ENCODE peak calls at places on chromosomes 1 and 21, in five cellular contexts. L is AG04450; A is CD4-positive, alpha-beta T cell; N is mucosa of descending colon; P is right atrium auricular region. Y is an unnamed sample.
A peak's percentile ranks its signal among the peaks of the same experiment; 100 is the strongest.

GRCh38 chr21:44316277-44316900 is 16.5 kb downstream of the PFKL start:
- DNase-seq in L (no peak), A (no peak), P (no peak), N (no peak), Y (no peak)

GRCh38 chr1:64212023-64212422 is 8.6 kb downstream of the UBE2U start:
- DNase-seq in N (no peak), L (peak; percentile 21), P (no peak), A (no peak), Y (no peak)

GRCh38 chr1:62395291-62395690 is 41.6 kb upstream of the USP1 start:
- DNase-seq in N (no peak), P (no peak), L (no peak), A (no peak), Y (no peak)

GRCh38 chr1:234730542-234731370 is 120.8 kb upstream of the IRF2BP2 start:
- DNase-seq in L (no peak), N (no peak), A (no peak), P (no peak), Y (peak; percentile 69)

GRCh38 chr1:37793773-37794371 is at the start of gene MANEAL:
- DNase-seq in N (peak; percentile 57), P (no peak), L (no peak), A (no peak), Y (peak; percentile 85)

GRCh38 chr1:220255204-220255603 is 17.0 kb downstream of the RAB3GAP2 start:
- DNase-seq in A (no peak), L (no peak), P (no peak), N (no peak), Y (no peak)

GRCh38 chr1:41226816-41227215 is 15.3 kb downstream of the SCMH1 start:
- DNase-seq in L (no peak), A (no peak), P (no peak), N (no peak), Y (no peak)

GRCh38 chr1:41109316-41110263 is 88.1 kb upstream of the SLFNL1 start:
- DNase-seq in N (peak; percentile 26), L (peak; percentile 73), A (no peak), P (peak; percentile 77), Y (no peak)

GRCh38 chr1:22749919-22750670 is 39.5 kb downstream of the EPHB2 start:
- DNase-seq in A (no peak), P (peak; percentile 76), L (peak; percentile 88), N (peak; percentile 37), Y (no peak)

GRCh38 chr1:6899141-6899540 is 113.9 kb downstream of the CAMTA1 start:
- DNase-seq in P (no peak), A (no peak), L (no peak), N (no peak), Y (no peak)

GRCh38 chr1:91148641-91149069 is 126.8 kb upstream of the ZNF644 start:
- DNase-seq in P (no peak), L (no peak), N (peak; percentile 48), A (no peak), Y (no peak)

GRCh38 chr1:240178366-240178765 is 86.7 kb downstream of the FMN2 start:
- DNase-seq in N (no peak), A (no peak), P (no peak), L (no peak), Y (no peak)

GRCh38 chr1:183163311-183163710 is 22.8 kb upstream of the LAMC2 start:
- DNase-seq in P (no peak), A (no peak), L (peak; percentile 50), N (no peak), Y (no peak)

GRCh38 chr1:180505732-180506335 is 3.5 kb upstream of the ACBD6 start:
- DNase-seq in A (no peak), L (no peak), N (no peak), P (no peak), Y (no peak)

GRCh38 chr1:64051801-64052200 is 151.6 kb upstream of the UBE2U start:
- DNase-seq in N (no peak), L (no peak), A (no peak), P (no peak), Y (no peak)

GRCh38 chr1:20753589-20753988 is 21.1 kb upstream of the SH2D5 start:
- DNase-seq in A (no peak), L (no peak), N (no peak), P (no peak), Y (no peak)

GRCh38 chr1:30450818-30451233 is 272.6 kb downstream of the MATN1 start:
- DNase-seq in L (no peak), A (no peak), N (no peak), P (no peak), Y (no peak)

GRCh38 chr1:116453906-116454305 is 80.9 kb downstream of the ATP1A1 start:
- DNase-seq in L (no peak), N (no peak), P (no peak), A (no peak), Y (no peak)

GRCh38 chr1:116457944-116458343 is 84.9 kb downstream of the ATP1A1 start:
- DNase-seq in N (no peak), P (no peak), A (no peak), L (no peak), Y (no peak)

GRCh38 chr1:116454940-116455339 is 81.9 kb downstream of the ATP1A1 start:
- DNase-seq in L (no peak), P (no peak), A (no peak), N (no peak), Y (no peak)

GRCh38 chr1:116453481-116453880 is 80.4 kb downstream of the ATP1A1 start:
- DNase-seq in A (no peak), L (no peak), N (no peak), P (no peak), Y (no peak)

GRCh38 chr1:116455509-116455908 is 82.5 kb downstream of the ATP1A1 start:
- DNase-seq in P (no peak), N (no peak), L (no peak), A (no peak), Y (no peak)
- TF ChIP-seq CTCF in P (no peak), N (no peak), L (no peak), A (no peak), Y (no peak)

DNA sequence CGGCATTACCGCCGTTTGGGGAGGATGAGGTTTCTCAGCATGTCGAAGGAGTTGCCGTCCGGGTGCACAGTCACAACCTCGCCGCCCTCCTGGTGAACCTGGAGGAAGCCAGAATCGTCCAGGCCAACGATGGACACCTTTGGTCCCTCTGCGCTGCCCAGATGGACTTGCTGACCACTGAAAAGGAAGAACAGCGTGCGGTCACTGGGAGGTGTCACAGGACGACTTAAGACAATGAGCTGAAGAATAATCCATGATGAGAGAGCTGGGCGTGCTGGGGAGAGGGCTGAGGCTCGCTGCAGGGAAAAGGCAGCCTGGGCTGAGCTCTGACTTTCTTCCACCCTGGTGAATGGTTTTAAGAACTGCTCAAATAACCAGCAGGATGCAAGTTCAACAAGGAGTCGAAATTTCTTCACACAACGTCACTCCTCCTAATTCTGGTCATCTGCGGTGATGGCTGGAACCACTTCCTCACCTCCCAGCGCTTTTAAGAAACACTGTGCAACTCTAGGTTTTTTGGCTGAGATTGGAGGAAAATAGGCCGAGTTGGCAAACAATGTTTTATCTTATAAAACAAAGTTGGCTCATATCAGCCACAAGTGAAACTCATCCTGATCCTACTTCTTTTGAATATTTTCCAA is 55.4 kb downstream of the SIM2 start:
- DNase-seq in N (no peak), L (no peak), P (no peak), A (no peak), Y (no peak)
- TF ChIP-seq CTCF in N (no peak), L (no peak), P (no peak), A (no peak), Y (no peak)

DNA sequence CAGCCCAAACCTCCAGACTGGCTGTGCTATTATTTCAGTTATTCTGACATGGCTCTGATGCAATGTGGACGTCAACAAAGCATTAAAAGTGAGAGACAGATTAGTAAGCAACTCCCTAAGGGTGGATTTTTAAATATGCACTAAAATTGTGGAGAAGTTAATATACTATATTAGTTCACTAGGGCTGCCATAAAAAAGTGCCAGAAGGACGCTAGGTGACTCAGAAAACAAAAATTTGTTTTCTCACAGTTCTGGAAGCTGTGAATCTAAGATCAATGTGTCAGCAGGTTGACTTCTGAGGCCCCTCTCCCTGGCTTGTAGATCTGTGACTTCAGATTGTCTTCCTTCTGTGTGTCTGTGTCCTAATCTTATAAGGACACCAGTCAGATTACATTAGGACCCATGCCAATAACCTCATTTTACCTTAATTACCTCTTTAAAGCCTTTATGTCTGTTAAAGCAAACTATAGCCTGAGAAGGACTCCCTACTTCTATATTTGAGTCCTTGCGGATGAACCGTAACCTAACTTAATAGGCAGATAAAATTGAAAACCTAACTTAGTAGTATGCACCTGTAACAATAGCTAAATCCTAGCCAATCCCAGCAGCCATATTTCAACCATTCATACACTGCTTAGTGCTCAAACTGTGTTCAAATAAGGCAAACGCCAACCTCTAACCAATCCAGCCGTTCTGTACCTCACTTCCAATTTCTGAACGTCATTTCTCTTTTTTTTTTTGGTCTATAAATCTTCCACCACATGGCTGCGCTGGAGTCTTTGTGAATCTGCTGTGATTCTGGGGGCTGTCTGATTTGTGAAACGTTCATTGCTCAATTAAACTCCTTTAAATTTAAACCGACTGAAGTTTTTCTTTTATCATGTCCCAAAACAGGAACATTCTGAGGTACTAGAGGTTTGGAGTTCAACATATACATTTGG is 65.9 kb upstream of the BACH1 start:
- DNase-seq in N (no peak), A (no peak), L (no peak), P (no peak), Y (no peak)
- TF ChIP-seq CTCF in N (no peak), A (no peak), L (no peak), P (no peak), Y (no peak)

GRCh38 chr1:227856147-227856858 is 40.8 kb downstream of the PRSS38 start:
- DNase-seq in N (no peak), P (no peak), A (no peak), L (no peak), Y (no peak)

GRCh38 chr1:227854189-227854588 is 38.7 kb downstream of the PRSS38 start:
- DNase-seq in P (no peak), A (no peak), L (no peak), N (no peak), Y (no peak)

GRCh38 chr1:227855687-227856086 is 40.2 kb downstream of the PRSS38 start:
- DNase-seq in P (no peak), A (no peak), L (no peak), N (no peak), Y (no peak)
- TF ChIP-seq CTCF in P (no peak), A (no peak), L (no peak), N (no peak), Y (no peak)

GRCh38 chr1:248239478-248239877 is 8.3 kb downstream of the OR2M4 start:
- DNase-seq in P (no peak), N (no peak), L (no peak), A (no peak), Y (no peak)

GRCh38 chr1:248243204-248243603 is 12.0 kb downstream of the OR2M4 start:
- DNase-seq in L (no peak), N (peak; percentile 3), P (no peak), A (no peak), Y (peak; percentile 46)
- TF ChIP-seq CTCF in L (peak; percentile 48), N (no peak), P (no peak), A (peak; percentile 83), Y (peak; percentile 68)

Y was measured in GM13976.